ENCODE peak calls at places on chromosomes 12 and 14, in five cellular contexts. B is iris pigment epithelial cell; C is A549; L is foreskin fibroblast; A is activated T-cell treated with anti-CD3 and anti-CD28 coated beads, Interleukin-2, amount 50 U/mL, for 72 hours. G is an unnamed sample.

GRCh38 chr12:126768517-126768916 is 1498.5 kb upstream of the TMEM132C start:
- DNase-seq in B (no peak), C (no peak), L (no peak), A (no peak), G (no peak)

GRCh38 chr12:26109343-26109841 is 15.4 kb downstream of the BHLHE41 start:
- DNase-seq in B (peak; percentile 77), C (no peak), L (no peak), A (no peak), G (no peak)

GRCh38 chr12:115194857-115195256 is 510.9 kb upstream of the TBX3 start:
- DNase-seq in B (no peak), C (no peak), L (no peak), A (no peak), G (no peak)

GRCh38 chr12:1608783-1609119 is 14.4 kb upstream of the FBXL14 start:
- DNase-seq in B (no peak), C (no peak), L (no peak), A (no peak), G (no peak)

GRCh38 chr14:101355284-101355683 is 206.0 kb upstream of the DIO3 start:
- DNase-seq in B (no peak), C (no peak), L (no peak), A (no peak), G (no peak)

GRCh38 chr12:53754196-53754595 is 2.4 kb upstream of the CISTR start:
- DNase-seq in B (no peak), C (no peak), L (no peak), A (no peak), G (no peak)

GRCh38 chr12:92848740-92849139 is 80.4 kb downstream of the EEA1 start:
- DNase-seq in B (no peak), C (no peak), L (no peak), A (no peak), G (no peak)

GRCh38 chr12:107320929-107321618 is 227.7 kb upstream of the CRY1 start:
- DNase-seq in B (peak; percentile 76), C (peak; percentile 71), L (peak; percentile 48), A (peak; percentile 90), G (no peak)

GRCh38 chr14:61766136-61766535 is 3.9 kb downstream of the SNAPC1 start:
- DNase-seq in B (no peak), C (no peak), L (no peak), A (no peak), G (no peak)

GRCh38 chr14:33848706-33849454 is 102.0 kb downstream of the EGLN3 start:
- DNase-seq in B (peak; percentile 50), C (peak; percentile 73), L (peak; percentile 22), A (peak; percentile 12), G (no peak)

GRCh38 chr12:93956551-93956950 is 191.8 kb upstream of the PLXNC1 start:
- DNase-seq in B (no peak), C (no peak), L (no peak), A (no peak), G (no peak)

GRCh38 chr12:42104087-42104486 is 40.6 kb downstream of the GXYLT1 start:
- DNase-seq in B (no peak), C (no peak), L (no peak), A (no peak), G (no peak)

GRCh38 chr14:51776102-51776894 is 84.1 kb upstream of the GNG2 start:
- DNase-seq in B (peak; percentile 77), C (peak; percentile 78), L (peak; percentile 85), A (peak; percentile 41), G (peak; percentile 33)

GRCh38 chr12:29039013-29039412 is 110.1 kb upstream of the FAR2 start:
- DNase-seq in B (peak; percentile 91), C (no peak), L (peak; percentile 96), A (no peak), G (peak; percentile 72)

GRCh38 chr14:20539906-20540305 is 20.9 kb downstream of the RNASE9 start:
- DNase-seq in B (no peak), C (no peak), L (no peak), A (no peak), G (no peak)

GRCh38 chr12:75478395-75478794 is 2.2 kb upstream of the GLIPR1 start:
- DNase-seq in B (peak; percentile 86), C (no peak), L (peak; percentile 81), A (peak; percentile 58), G (peak; percentile 20)

GRCh38 chr12:55724226-55724939 is 4.2 kb downstream of the RDH5 start:
- DNase-seq in B (peak; percentile 68), C (peak; percentile 82), L (peak; percentile 90), A (peak; percentile 74), G (no peak)